ENCODE peak calls at places on chromosome 10, in seven cellular contexts. One of them, this sample, is unnamed.

GRCh38 chr10:117471344-117471874 is 71.1 kb upstream of the EMX2 start:
- DNase-seq in BJ: no peak
- DNase-seq in activated CD4-positive, alpha-beta T cell treated with anti-CD3 and anti-CD28 coated beads for 48 hours: no peak
- DNase-seq in midbrain: no peak
- DNase-seq in non-pigmented ciliary epithelial cell: no peak
- DNase-seq in CD8-positive, alpha-beta memory T cell: no peak
- DNase-seq in neural crest cell: no peak
- DNase-seq in this sample: no peak

GRCh38 chr10:21114683-21115082 is 217.6 kb upstream of the NEBL start:
- DNase-seq in activated CD4-positive, alpha-beta T cell treated with anti-CD3 and anti-CD28 coated beads for 48 hours: no peak
- DNase-seq in CD8-positive, alpha-beta memory T cell: no peak
- DNase-seq in BJ: no peak
- DNase-seq in midbrain: no peak
- DNase-seq in non-pigmented ciliary epithelial cell: no peak
- DNase-seq in neural crest cell: no peak
- DNase-seq in this sample: no peak

GRCh38 chr10:71850021-71850744 is 868 bp downstream of the PSAP start:
- DNase-seq in BJ: no peak
- DNase-seq in neural crest cell: no peak
- DNase-seq in non-pigmented ciliary epithelial cell: no peak
- DNase-seq in CD8-positive, alpha-beta memory T cell: no peak
- DNase-seq in activated CD4-positive, alpha-beta T cell treated with anti-CD3 and anti-CD28 coated beads for 48 hours: no peak
- DNase-seq in midbrain: no peak
- DNase-seq in this sample: no peak

GRCh38 chr10:117946525-117947070 is 100.1 kb downstream of the RAB11FIP2 start:
- DNase-seq in neural crest cell: no peak
- DNase-seq in midbrain: no peak
- DNase-seq in non-pigmented ciliary epithelial cell: peak
- DNase-seq in activated CD4-positive, alpha-beta T cell treated with anti-CD3 and anti-CD28 coated beads for 48 hours: no peak
- DNase-seq in CD8-positive, alpha-beta memory T cell: no peak
- DNase-seq in BJ: peak
- DNase-seq in this sample: no peak

GRCh38 chr10:87054373-87055295 is 34.5 kb downstream of the FAM25A start:
- DNase-seq in activated CD4-positive, alpha-beta T cell treated with anti-CD3 and anti-CD28 coated beads for 48 hours: peak
- DNase-seq in midbrain: no peak
- DNase-seq in non-pigmented ciliary epithelial cell: peak
- DNase-seq in BJ: no peak
- DNase-seq in neural crest cell: no peak
- DNase-seq in CD8-positive, alpha-beta memory T cell: no peak
- DNase-seq in this sample: no peak

GRCh38 chr10:52818019-52818418 is 45.4 kb upstream of the MBL2 start:
- DNase-seq in CD8-positive, alpha-beta memory T cell: no peak
- DNase-seq in midbrain: peak
- DNase-seq in BJ: no peak
- DNase-seq in activated CD4-positive, alpha-beta T cell treated with anti-CD3 and anti-CD28 coated beads for 48 hours: no peak
- DNase-seq in neural crest cell: no peak
- DNase-seq in non-pigmented ciliary epithelial cell: peak
- DNase-seq in this sample: no peak

GRCh38 chr10:104488046-104488832 is 134.6 kb downstream of the CFAP58 start:
- DNase-seq in neural crest cell: no peak
- DNase-seq in CD8-positive, alpha-beta memory T cell: no peak
- DNase-seq in activated CD4-positive, alpha-beta T cell treated with anti-CD3 and anti-CD28 coated beads for 48 hours: no peak
- DNase-seq in midbrain: peak
- DNase-seq in non-pigmented ciliary epithelial cell: no peak
- DNase-seq in BJ: no peak
- DNase-seq in this sample: no peak

GRCh38 chr10:129951251-129951808 is 12.7 kb downstream of the EBF3 start:
- DNase-seq in activated CD4-positive, alpha-beta T cell treated with anti-CD3 and anti-CD28 coated beads for 48 hours: no peak
- DNase-seq in neural crest cell: no peak
- DNase-seq in CD8-positive, alpha-beta memory T cell: no peak
- DNase-seq in midbrain: no peak
- DNase-seq in non-pigmented ciliary epithelial cell: no peak
- DNase-seq in BJ: no peak
- DNase-seq in this sample: no peak

GRCh38 chr10:79381804-79382221 is 34.5 kb downstream of the PPIF start:
- DNase-seq in activated CD4-positive, alpha-beta T cell treated with anti-CD3 and anti-CD28 coated beads for 48 hours: no peak
- DNase-seq in neural crest cell: no peak
- DNase-seq in midbrain: peak
- DNase-seq in non-pigmented ciliary epithelial cell: peak
- DNase-seq in CD8-positive, alpha-beta memory T cell: peak
- DNase-seq in BJ: peak
- DNase-seq in this sample: no peak

GRCh38 chr10:11429439-11430052 is 181.9 kb downstream of the USP6NL start:
- DNase-seq in non-pigmented ciliary epithelial cell: no peak
- DNase-seq in midbrain: no peak
- DNase-seq in BJ: no peak
- DNase-seq in neural crest cell: no peak
- DNase-seq in activated CD4-positive, alpha-beta T cell treated with anti-CD3 and anti-CD28 coated beads for 48 hours: no peak
- DNase-seq in CD8-positive, alpha-beta memory T cell: no peak
- DNase-seq in this sample: no peak

GRCh38 chr10:30047924-30048531 is 11.4 kb downstream of the JCAD start:
- DNase-seq in CD8-positive, alpha-beta memory T cell: no peak
- DNase-seq in BJ: no peak
- DNase-seq in midbrain: no peak
- DNase-seq in neural crest cell: no peak
- DNase-seq in non-pigmented ciliary epithelial cell: no peak
- DNase-seq in activated CD4-positive, alpha-beta T cell treated with anti-CD3 and anti-CD28 coated beads for 48 hours: no peak
- DNase-seq in this sample: no peak

GRCh38 chr10:50501899-50502556 is 121.7 kb downstream of the SGMS1 start:
- DNase-seq in CD8-positive, alpha-beta memory T cell: no peak
- DNase-seq in non-pigmented ciliary epithelial cell: no peak
- DNase-seq in neural crest cell: no peak
- DNase-seq in BJ: no peak
- DNase-seq in activated CD4-positive, alpha-beta T cell treated with anti-CD3 and anti-CD28 coated beads for 48 hours: peak
- DNase-seq in midbrain: peak
- DNase-seq in this sample: no peak

GRCh38 chr10:75755528-75755927 is 324.1 kb downstream of the LRMDA start:
- DNase-seq in activated CD4-positive, alpha-beta T cell treated with anti-CD3 and anti-CD28 coated beads for 48 hours: no peak
- DNase-seq in non-pigmented ciliary epithelial cell: no peak
- DNase-seq in BJ: no peak
- DNase-seq in midbrain: no peak
- DNase-seq in neural crest cell: no peak
- DNase-seq in CD8-positive, alpha-beta memory T cell: no peak
- DNase-seq in this sample: no peak

GRCh38 chr10:68172324-68172723 is 59.6 kb downstream of the ATOH7 start:
- DNase-seq in non-pigmented ciliary epithelial cell: no peak
- DNase-seq in neural crest cell: no peak
- DNase-seq in activated CD4-positive, alpha-beta T cell treated with anti-CD3 and anti-CD28 coated beads for 48 hours: no peak
- DNase-seq in BJ: no peak
- DNase-seq in midbrain: no peak
- DNase-seq in CD8-positive, alpha-beta memory T cell: no peak
- DNase-seq in this sample: no peak